ENCODE peak calls at places on chromosome 9, in five cellular contexts. L is A549, O is HepG2, P is K562, J is GM12878. V is an unnamed sample.

GRCh38 chr9:113581865-113582697 is 118.6 kb downstream of the RGS3 start:
- DNase-seq in P (no peak), O (no peak), L (no peak), J (peak), V (no peak)

GRCh38 chr9:135243201-135244190 is 156.0 kb downstream of the OLFM1 start:
- DNase-seq in O (no peak), P (no peak), J (no peak), L (no peak), V (no peak)

GRCh38 chr9:136399176-136400037 is 563 bp downstream of the SNAPC4 start:
- DNase-seq in O (no peak), L (no peak), P (peak), J (no peak), V (peak)

GRCh38 chr9:130837002-130837511 is 2.0 kb downstream of the ABL1 start:
- DNase-seq in P (no peak), O (peak), J (no peak), L (peak), V (no peak)

GRCh38 chr9:91586282-91586681 is 162.7 kb upstream of the NFIL3 start:
- DNase-seq in J (no peak), O (no peak), L (no peak), P (no peak), V (no peak)

GRCh38 chr9:450057-450456 is 235.4 kb downstream of the DOCK8 start:
- DNase-seq in P (no peak), J (no peak), L (no peak), O (no peak), V (no peak)

GRCh38 chr9:15404171-15404570 is 18.5 kb upstream of the SNAPC3 start:
- DNase-seq in P (no peak), J (no peak), O (no peak), L (no peak), V (no peak)

GRCh38 chr9:17807670-17808282 is 228.9 kb downstream of the SH3GL2 start:
- DNase-seq in P (no peak), L (no peak), J (no peak), O (peak), V (no peak)

GRCh38 chr9:98521141-98521540 is 187.6 kb downstream of the GABBR2 start:
- DNase-seq in P (no peak), L (no peak), O (no peak), J (no peak), V (no peak)

GRCh38 chr9:130732793-130733221 is 39.2 kb downstream of the EXOSC2 start:
- DNase-seq in J (no peak), L (no peak), O (no peak), P (peak), V (no peak)

GRCh38 chr9:77374266-77374665 is 196.9 kb downstream of the VPS13A start:
- DNase-seq in J (no peak), O (no peak), P (no peak), L (no peak), V (no peak)

GRCh38 chr9:107983762-107984161 is 494.2 kb upstream of the KLF4 start:
- DNase-seq in P (no peak), L (no peak), J (no peak), O (no peak), V (no peak)

GRCh38 chr9:89185980-89186379 is 7.4 kb upstream of the SHC3 start:
- DNase-seq in L (no peak), J (no peak), O (no peak), P (peak), V (peak)

GRCh38 chr9:98381311-98382103 is 126.1 kb upstream of the TBC1D2 start:
- DNase-seq in O (no peak), L (no peak), J (no peak), P (no peak), V (no peak)

GRCh38 chr9:115847245-115847644 is 306.3 kb upstream of the PAPPA start:
- DNase-seq in L (no peak), O (no peak), J (no peak), P (no peak), V (no peak)

GRCh38 chr9:137666505-137666809 is 47.7 kb downstream of the EHMT1 start:
- DNase-seq in P (no peak), J (no peak), L (no peak), O (no peak), V (no peak)

GRCh38 chr9:137665226-137665625 is 46.4 kb downstream of the EHMT1 start:
- DNase-seq in L (no peak), J (no peak), O (no peak), P (no peak), V (no peak)

GRCh38 chr9:137666950-137667670 is 48.3 kb downstream of the EHMT1 start:
- DNase-seq in J (no peak), P (no peak), O (no peak), L (no peak), V (peak)

GRCh38 chr9:137664676-137665075 is 45.9 kb downstream of the EHMT1 start:
- DNase-seq in L (peak), O (peak), P (no peak), J (no peak), V (peak)

GRCh38 chr9:137665697-137666504 is 47.1 kb downstream of the EHMT1 start:
- DNase-seq in P (no peak), J (no peak), O (no peak), L (no peak), V (peak)
- TF ChIP-seq CTCF in P (no peak), J (no peak), O (no peak), L (no peak), V (no peak)

GRCh38 chr9:124259273-124260078 is 1.7 kb downstream of the NEK6 start:
- DNase-seq in P (peak), J (no peak), O (peak), L (peak), V (no peak)
- TF ChIP-seq JUNB in P (no peak), J (no peak), O (peak), L (peak), V (no peak)

DNA sequence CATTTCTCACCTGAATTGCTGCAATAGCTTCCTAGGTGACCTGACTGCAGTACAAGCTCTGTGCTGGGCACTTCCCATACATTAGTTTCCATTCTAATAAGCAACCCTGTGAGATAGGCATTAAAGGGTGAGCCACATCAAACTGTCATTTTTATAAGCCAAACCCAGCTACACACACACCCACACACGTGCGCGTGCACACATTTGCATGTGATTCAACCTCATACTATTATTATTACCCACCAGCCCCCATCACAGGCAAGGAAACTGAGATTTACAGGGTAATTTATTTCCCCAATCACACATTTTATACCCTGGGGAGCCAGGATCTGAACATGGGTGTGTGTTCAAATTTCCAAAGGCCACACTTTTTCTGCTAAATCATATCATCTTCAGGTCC is 93.6 kb downstream of the TTLL11 start:
- DNase-seq in L (no peak), P (no peak), J (no peak), O (no peak), V (no peak)
- H3K4me2 ChIP-seq in L (no peak), P (no peak), J (no peak), O (no peak), V (no peak)

DNA sequence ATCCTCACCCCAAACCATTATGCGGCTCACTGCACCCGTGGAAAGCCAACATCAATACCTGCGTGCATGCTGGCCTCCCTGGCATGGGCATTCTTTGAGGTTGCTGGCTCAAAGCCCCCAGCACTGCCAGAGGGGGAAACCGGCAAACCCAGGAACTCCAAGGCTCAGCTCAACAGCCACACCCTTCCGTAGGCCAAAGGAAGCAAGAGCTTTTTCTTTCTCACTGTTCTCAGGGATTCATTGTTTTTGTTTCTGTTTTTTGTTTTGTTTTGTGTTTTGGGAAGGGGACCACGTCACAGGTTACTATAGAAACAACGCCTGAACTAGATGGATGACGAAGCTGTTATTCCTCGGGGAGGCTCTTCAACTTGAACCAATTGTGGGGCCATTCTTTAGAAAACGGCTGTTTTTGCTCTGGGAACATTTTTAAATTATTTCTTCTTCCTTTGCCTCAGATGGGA is 28.3 kb upstream of the OBP2B start:
- DNase-seq in O (no peak), P (no peak), J (no peak), L (no peak), V (no peak)
- TF ChIP-seq CTCF in O (no peak), P (no peak), J (no peak), L (no peak), V (no peak)

GRCh38 chr9:85863875-85864274 is 77.1 kb upstream of the NAA35 start:
- DNase-seq in O (no peak), L (no peak), P (no peak), J (no peak), V (no peak)

GRCh38 chr9:85858351-85858750 is 82.6 kb upstream of the NAA35 start:
- DNase-seq in P (no peak), L (no peak), J (no peak), O (no peak), V (no peak)

DNA sequence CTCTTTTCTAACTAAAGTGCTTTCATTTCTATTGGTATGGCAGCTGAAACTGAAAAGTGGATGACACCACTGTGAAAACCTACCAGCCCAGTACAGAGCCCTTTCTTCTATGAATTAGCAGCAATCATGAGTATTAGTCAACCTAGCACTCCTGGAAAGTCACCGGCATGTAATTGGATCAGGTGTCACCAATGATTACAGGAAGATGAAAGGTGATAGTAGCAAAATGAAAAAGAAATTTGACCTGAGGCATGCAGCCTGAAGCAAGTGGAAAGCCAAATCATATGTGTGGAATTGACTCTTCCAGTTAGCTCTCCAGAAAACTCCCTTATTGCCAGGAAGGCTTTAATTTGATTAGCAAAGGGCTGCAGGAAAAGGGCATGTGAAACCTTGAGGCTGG is 81.2 kb upstream of the NAA35 start:
- DNase-seq in L (no peak), J (no peak), O (no peak), P (no peak), V (no peak)
- TF ChIP-seq JUNB in L (no peak), J (no peak), O (no peak), P (no peak), V (no peak)

DNA sequence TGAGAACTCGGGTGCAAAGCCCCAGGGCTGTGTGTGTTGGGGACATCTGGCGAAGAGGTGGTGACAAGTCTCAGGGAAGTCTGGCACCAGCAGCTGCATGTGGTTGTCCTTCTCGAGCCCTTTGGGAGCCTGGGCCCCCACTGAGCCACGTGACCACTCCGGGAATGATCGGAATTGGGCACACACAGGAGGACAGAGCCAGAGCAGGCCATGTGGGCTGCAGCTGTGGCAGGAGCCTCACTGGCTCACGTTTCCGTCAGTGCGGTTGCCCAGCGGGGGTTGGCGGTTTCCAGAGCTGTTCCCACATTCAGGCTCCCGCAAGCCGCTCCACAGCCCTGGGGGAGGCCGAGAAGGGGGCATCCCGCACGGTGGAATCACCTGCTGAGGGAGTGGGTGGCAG is 6.8 kb upstream of the CEL start:
- DNase-seq in O (no peak), P (no peak), J (no peak), L (no peak), V (no peak)
- H3K4me2 ChIP-seq in O (no peak), P (no peak), J (no peak), L (no peak), V (no peak)

GRCh38 chr9:109766351-109766750 is 13.6 kb upstream of the PALM2AKAP2 start:
- DNase-seq in J (no peak), L (no peak), O (no peak), P (no peak), V (no peak)
- TF ChIP-seq CTCF in J (no peak), L (no peak), O (no peak), P (no peak), V (no peak)

GRCh38 chr9:92763721-92764380 is 782 bp downstream of the BICD2 start:
- DNase-seq in L (no peak), J (no peak), P (peak), O (no peak), V (peak)
- TF ChIP-seq JUNB in L (no peak), J (no peak), P (no peak), O (no peak), V (no peak)